ENCODE peak calls at places on chromosome 20, in nine cellular contexts. One of them, this sample, is unnamed.

GRCh38 chr20:17835941-17836861 is 132.4 kb downstream of the SNX5 start:
- DNase-seq in brain microvascular endothelial cell: no peak
- DNase-seq in lower leg skin: peak
- DNase-seq in choroid plexus epithelial cell: peak
- DNase-seq in GM13976: no peak
- DNase-seq in GM12878: no peak
- DNase-seq in dorsolateral prefrontal cortex: no peak
- DNase-seq in nephron progenitor cell: no peak
- DNase-seq in GM23338: no peak
- DNase-seq in this sample: peak

GRCh38 chr20:50089140-50089786 is 23.7 kb downstream of the UBE2V1 start:
- DNase-seq in dorsolateral prefrontal cortex: no peak
- DNase-seq in choroid plexus epithelial cell: no peak
- DNase-seq in GM12878: no peak
- DNase-seq in GM13976: no peak
- DNase-seq in GM23338: no peak
- DNase-seq in nephron progenitor cell: no peak
- DNase-seq in lower leg skin: peak
- DNase-seq in brain microvascular endothelial cell: no peak
- DNase-seq in this sample: no peak

GRCh38 chr20:55067158-55067825 is 591.9 kb downstream of the DOK5 start:
- DNase-seq in choroid plexus epithelial cell: no peak
- DNase-seq in lower leg skin: no peak
- DNase-seq in GM23338: no peak
- DNase-seq in GM12878: no peak
- DNase-seq in brain microvascular endothelial cell: no peak
- DNase-seq in nephron progenitor cell: no peak
- DNase-seq in GM13976: no peak
- DNase-seq in dorsolateral prefrontal cortex: no peak
- DNase-seq in this sample: no peak

GRCh38 chr20:32650545-32650944 is 23.2 kb downstream of the C20orf203 start:
- DNase-seq in GM12878: no peak
- DNase-seq in lower leg skin: no peak
- DNase-seq in GM13976: no peak
- DNase-seq in GM23338: no peak
- DNase-seq in dorsolateral prefrontal cortex: no peak
- DNase-seq in nephron progenitor cell: no peak
- DNase-seq in choroid plexus epithelial cell: no peak
- DNase-seq in brain microvascular endothelial cell: no peak
- DNase-seq in this sample: no peak

GRCh38 chr20:10249048-10249770 is 30.6 kb downstream of the SNAP25 start:
- DNase-seq in choroid plexus epithelial cell: peak
- DNase-seq in GM23338: peak
- DNase-seq in nephron progenitor cell: no peak
- DNase-seq in brain microvascular endothelial cell: no peak
- DNase-seq in lower leg skin: no peak
- DNase-seq in GM13976: no peak
- DNase-seq in GM12878: no peak
- DNase-seq in dorsolateral prefrontal cortex: no peak
- DNase-seq in this sample: no peak

GRCh38 chr20:46897471-46897870 is 2.8 kb downstream of the EYA2 start:
- DNase-seq in GM13976: no peak
- DNase-seq in brain microvascular endothelial cell: no peak
- DNase-seq in lower leg skin: no peak
- DNase-seq in choroid plexus epithelial cell: no peak
- DNase-seq in GM23338: no peak
- DNase-seq in nephron progenitor cell: no peak
- DNase-seq in dorsolateral prefrontal cortex: no peak
- DNase-seq in GM12878: no peak
- DNase-seq in this sample: no peak

GRCh38 chr20:8718214-8718613 is 350.7 kb upstream of the PLCB4 start:
- DNase-seq in nephron progenitor cell: no peak
- DNase-seq in GM13976: no peak
- DNase-seq in choroid plexus epithelial cell: no peak
- DNase-seq in lower leg skin: no peak
- DNase-seq in brain microvascular endothelial cell: no peak
- DNase-seq in dorsolateral prefrontal cortex: no peak
- DNase-seq in GM12878: no peak
- DNase-seq in GM23338: no peak
- DNase-seq in this sample: no peak

GRCh38 chr20:57987659-57988058 is 240.8 kb downstream of the ANKRD60 start:
- DNase-seq in nephron progenitor cell: no peak
- DNase-seq in GM12878: no peak
- DNase-seq in choroid plexus epithelial cell: no peak
- DNase-seq in GM13976: no peak
- DNase-seq in lower leg skin: no peak
- DNase-seq in brain microvascular endothelial cell: no peak
- DNase-seq in dorsolateral prefrontal cortex: no peak
- DNase-seq in GM23338: no peak
- DNase-seq in this sample: no peak

GRCh38 chr20:52532674-52533073 is 341.1 kb upstream of the ZFP64 start:
- DNase-seq in lower leg skin: no peak
- DNase-seq in choroid plexus epithelial cell: no peak
- DNase-seq in GM12878: no peak
- DNase-seq in GM13976: no peak
- DNase-seq in dorsolateral prefrontal cortex: no peak
- DNase-seq in brain microvascular endothelial cell: no peak
- DNase-seq in GM23338: no peak
- DNase-seq in nephron progenitor cell: no peak
- DNase-seq in this sample: no peak

GRCh38 chr20:7031222-7031621 is 263.7 kb downstream of the BMP2 start:
- DNase-seq in GM13976: no peak
- DNase-seq in choroid plexus epithelial cell: peak
- DNase-seq in brain microvascular endothelial cell: no peak
- DNase-seq in lower leg skin: no peak
- DNase-seq in dorsolateral prefrontal cortex: no peak
- DNase-seq in nephron progenitor cell: no peak
- DNase-seq in GM23338: peak
- DNase-seq in GM12878: no peak
- DNase-seq in this sample: no peak

GRCh38 chr20:10681466-10681865 is 7.7 kb upstream of the JAG1 start:
- DNase-seq in GM23338: no peak
- DNase-seq in nephron progenitor cell: no peak
- DNase-seq in choroid plexus epithelial cell: no peak
- DNase-seq in GM13976: no peak
- DNase-seq in lower leg skin: no peak
- DNase-seq in dorsolateral prefrontal cortex: no peak
- DNase-seq in GM12878: no peak
- DNase-seq in brain microvascular endothelial cell: no peak
- DNase-seq in this sample: no peak

GRCh38 chr20:44796758-44797457 is 13.4 kb downstream of the RIMS4 start:
- DNase-seq in brain microvascular endothelial cell: no peak
- DNase-seq in GM13976: no peak
- DNase-seq in GM23338: no peak
- DNase-seq in dorsolateral prefrontal cortex: no peak
- DNase-seq in nephron progenitor cell: no peak
- DNase-seq in choroid plexus epithelial cell: no peak
- DNase-seq in GM12878: no peak
- DNase-seq in lower leg skin: no peak
- DNase-seq in this sample: no peak

GRCh38 chr20:29430531-29430930 is 1826.9 kb upstream of the DEFB115 start:
- DNase-seq in GM13976: no peak
- DNase-seq in choroid plexus epithelial cell: no peak
- DNase-seq in GM23338: no peak
- DNase-seq in brain microvascular endothelial cell: no peak
- DNase-seq in GM12878: no peak
- DNase-seq in dorsolateral prefrontal cortex: no peak
- DNase-seq in lower leg skin: no peak
- DNase-seq in nephron progenitor cell: no peak
- DNase-seq in this sample: no peak

GRCh38 chr20:57794600-57795346 is 85.0 kb upstream of the PMEPA1 start:
- DNase-seq in GM13976: no peak
- DNase-seq in nephron progenitor cell: no peak
- DNase-seq in brain microvascular endothelial cell: no peak
- DNase-seq in lower leg skin: no peak
- DNase-seq in choroid plexus epithelial cell: peak
- DNase-seq in dorsolateral prefrontal cortex: no peak
- DNase-seq in GM23338: no peak
- DNase-seq in GM12878: no peak
- DNase-seq in this sample: peak

GRCh38 chr20:31587545-31588389 is 17.3 kb upstream of the ID1 start:
- DNase-seq in brain microvascular endothelial cell: no peak
- DNase-seq in lower leg skin: no peak
- DNase-seq in GM23338: peak
- DNase-seq in GM12878: no peak
- DNase-seq in choroid plexus epithelial cell: peak
- DNase-seq in nephron progenitor cell: peak
- DNase-seq in GM13976: peak
- DNase-seq in dorsolateral prefrontal cortex: peak
- DNase-seq in this sample: no peak

GRCh38 chr20:17609978-17610377 is 40.1 kb downstream of the DSTN start:
- DNase-seq in GM13976: no peak
- DNase-seq in nephron progenitor cell: no peak
- DNase-seq in choroid plexus epithelial cell: no peak
- DNase-seq in lower leg skin: no peak
- DNase-seq in GM12878: no peak
- DNase-seq in dorsolateral prefrontal cortex: no peak
- DNase-seq in GM23338: no peak
- DNase-seq in brain microvascular endothelial cell: no peak
- DNase-seq in this sample: no peak

GRCh38 chr20:58784321-58785074 is 66.2 kb downstream of the GNAS-AS1 start:
- DNase-seq in GM13976: no peak
- DNase-seq in GM23338: no peak
- DNase-seq in brain microvascular endothelial cell: no peak
- DNase-seq in choroid plexus epithelial cell: no peak
- DNase-seq in dorsolateral prefrontal cortex: no peak
- DNase-seq in lower leg skin: no peak
- DNase-seq in nephron progenitor cell: no peak
- DNase-seq in GM12878: no peak
- DNase-seq in this sample: no peak

GRCh38 chr20:43538855-43539700 is 19.7 kb upstream of the SGK2 start:
- DNase-seq in brain microvascular endothelial cell: no peak
- DNase-seq in lower leg skin: peak
- DNase-seq in choroid plexus epithelial cell: no peak
- DNase-seq in GM13976: no peak
- DNase-seq in GM12878: no peak
- DNase-seq in GM23338: no peak
- DNase-seq in dorsolateral prefrontal cortex: no peak
- DNase-seq in nephron progenitor cell: no peak
- DNase-seq in this sample: no peak

GRCh38 chr20:44832724-44833123 is 22.4 kb upstream of the RIMS4 start:
- DNase-seq in GM13976: no peak
- DNase-seq in brain microvascular endothelial cell: peak
- DNase-seq in dorsolateral prefrontal cortex: no peak
- DNase-seq in lower leg skin: peak
- DNase-seq in GM23338: peak
- DNase-seq in nephron progenitor cell: peak
- DNase-seq in GM12878: no peak
- DNase-seq in choroid plexus epithelial cell: peak
- DNase-seq in this sample: no peak

GRCh38 chr20:31949877-31950646 is 1.8 kb downstream of the PDRG1 start:
- DNase-seq in nephron progenitor cell: no peak
- DNase-seq in lower leg skin: no peak
- DNase-seq in GM12878: no peak
- DNase-seq in dorsolateral prefrontal cortex: no peak
- DNase-seq in GM23338: no peak
- DNase-seq in brain microvascular endothelial cell: no peak
- DNase-seq in choroid plexus epithelial cell: no peak
- DNase-seq in GM13976: no peak
- DNase-seq in this sample: no peak

GRCh38 chr20:45817652-45818194 is 5.3 kb downstream of the UBE2C start:
- DNase-seq in GM23338: no peak
- DNase-seq in GM12878: no peak
- DNase-seq in GM13976: no peak
- DNase-seq in lower leg skin: no peak
- DNase-seq in choroid plexus epithelial cell: peak
- DNase-seq in dorsolateral prefrontal cortex: no peak
- DNase-seq in nephron progenitor cell: no peak
- DNase-seq in brain microvascular endothelial cell: peak
- DNase-seq in this sample: peak

GRCh38 chr20:64101731-64102621 is 5.4 kb downstream of the NPBWR2 start:
- DNase-seq in GM23338: peak
- DNase-seq in brain microvascular endothelial cell: no peak
- DNase-seq in GM12878: no peak
- DNase-seq in GM13976: peak
- DNase-seq in choroid plexus epithelial cell: no peak
- DNase-seq in nephron progenitor cell: peak
- DNase-seq in dorsolateral prefrontal cortex: no peak
- DNase-seq in lower leg skin: peak
- DNase-seq in this sample: no peak

GRCh38 chr20:45621593-45621992 is 7.9 kb upstream of the WFDC10A start:
- DNase-seq in GM13976: no peak
- DNase-seq in choroid plexus epithelial cell: no peak
- DNase-seq in nephron progenitor cell: no peak
- DNase-seq in GM12878: no peak
- DNase-seq in brain microvascular endothelial cell: no peak
- DNase-seq in lower leg skin: no peak
- DNase-seq in dorsolateral prefrontal cortex: no peak
- DNase-seq in GM23338: no peak
- DNase-seq in this sample: no peak

GRCh38 chr20:61982240-61982950 is 83.3 kb downstream of the TAF4 start:
- DNase-seq in nephron progenitor cell: no peak
- DNase-seq in GM13976: no peak
- DNase-seq in GM23338: no peak
- DNase-seq in brain microvascular endothelial cell: no peak
- DNase-seq in lower leg skin: no peak
- DNase-seq in GM12878: no peak
- DNase-seq in choroid plexus epithelial cell: no peak
- DNase-seq in dorsolateral prefrontal cortex: no peak
- DNase-seq in this sample: no peak
- TF ChIP-seq CTCF in nephron progenitor cell: no peak
- TF ChIP-seq CTCF in GM13976: no peak
- TF ChIP-seq CTCF in GM23338: no peak
- TF ChIP-seq CTCF in brain microvascular endothelial cell: no peak
- TF ChIP-seq CTCF in lower leg skin: no peak
- TF ChIP-seq CTCF in GM12878: no peak
- TF ChIP-seq CTCF in choroid plexus epithelial cell: no peak
- TF ChIP-seq CTCF in dorsolateral prefrontal cortex: no peak
- TF ChIP-seq CTCF in this sample: no peak

GRCh38 chr20:53914861-53915458 is 155.4 kb downstream of the BCAS1 start:
- DNase-seq in lower leg skin: peak
- DNase-seq in dorsolateral prefrontal cortex: no peak
- DNase-seq in GM12878: no peak
- DNase-seq in brain microvascular endothelial cell: no peak
- DNase-seq in GM13976: no peak
- DNase-seq in nephron progenitor cell: no peak
- DNase-seq in GM23338: peak
- DNase-seq in choroid plexus epithelial cell: no peak
- DNase-seq in this sample: no peak
- TF ChIP-seq CTCF in lower leg skin: no peak
- TF ChIP-seq CTCF in dorsolateral prefrontal cortex: no peak
- TF ChIP-seq CTCF in GM12878: peak
- TF ChIP-seq CTCF in brain microvascular endothelial cell: peak
- TF ChIP-seq CTCF in GM13976: no peak
- TF ChIP-seq CTCF in nephron progenitor cell: no peak
- TF ChIP-seq CTCF in GM23338: peak
- TF ChIP-seq CTCF in choroid plexus epithelial cell: peak
- TF ChIP-seq CTCF in this sample: no peak

GRCh38 chr20:4195499-4195898 is 180.1 kb upstream of the RNF24 start:
- DNase-seq in brain microvascular endothelial cell: no peak
- DNase-seq in dorsolateral prefrontal cortex: peak
- DNase-seq in choroid plexus epithelial cell: peak
- DNase-seq in GM12878: no peak
- DNase-seq in GM23338: peak
- DNase-seq in nephron progenitor cell: peak
- DNase-seq in lower leg skin: no peak
- DNase-seq in GM13976: no peak
- DNase-seq in this sample: no peak
- TF ChIP-seq CTCF in brain microvascular endothelial cell: peak
- TF ChIP-seq CTCF in dorsolateral prefrontal cortex: peak
- TF ChIP-seq CTCF in choroid plexus epithelial cell: peak
- TF ChIP-seq CTCF in GM12878: peak
- TF ChIP-seq CTCF in GM23338: peak
- TF ChIP-seq CTCF in nephron progenitor cell: peak
- TF ChIP-seq CTCF in lower leg skin: no peak
- TF ChIP-seq CTCF in GM13976: no peak
- TF ChIP-seq CTCF in this sample: peak

GRCh38 chr20:40702504-40702903 is 13.5 kb upstream of the MAFB start:
- DNase-seq in choroid plexus epithelial cell: no peak
- DNase-seq in nephron progenitor cell: no peak
- DNase-seq in lower leg skin: no peak
- DNase-seq in dorsolateral prefrontal cortex: no peak
- DNase-seq in brain microvascular endothelial cell: no peak
- DNase-seq in GM13976: no peak
- DNase-seq in GM23338: peak
- DNase-seq in GM12878: no peak
- DNase-seq in this sample: no peak
- TF ChIP-seq CTCF in choroid plexus epithelial cell: peak
- TF ChIP-seq CTCF in nephron progenitor cell: no peak
- TF ChIP-seq CTCF in lower leg skin: no peak
- TF ChIP-seq CTCF in dorsolateral prefrontal cortex: no peak
- TF ChIP-seq CTCF in brain microvascular endothelial cell: peak
- TF ChIP-seq CTCF in GM13976: no peak
- TF ChIP-seq CTCF in GM23338: peak
- TF ChIP-seq CTCF in GM12878: no peak
- TF ChIP-seq CTCF in this sample: peak

This sample was measured in HFFc6.